ENCODE peak calls at places on chromosomes 11 and 22, in nine cellular contexts. D, T, B, G, C, Q, U, Y and M are unnamed samples.

GRCh38 chr11:71946144-71946571 is 17.3 kb downstream of the RNF121 start:
- DNase-seq in G (no peak), Y (no peak), U (peak; percentile 36), T (no peak), Q (peak; percentile 77), C (no peak), B (no peak), D (no peak), M (no peak)

GRCh38 chr11:11409224-11409623 is 56.2 kb upstream of the CSNK2A3 start:
- DNase-seq in C (no peak), T (no peak), G (no peak), B (no peak), Q (no peak), U (no peak), Y (no peak), D (no peak), M (no peak)

GRCh38 chr11:85764796-85765195 is 46.1 kb downstream of the SYTL2 start:
- DNase-seq in Y (no peak), C (no peak), B (no peak), D (no peak), U (no peak), Q (no peak), G (no peak), T (no peak), M (no peak)

GRCh38 chr22:35761037-35761436 is 43.4 kb downstream of the APOL5 start:
- DNase-seq in Y (no peak), B (no peak), U (peak; percentile 48), Q (peak; percentile 33), G (no peak), C (no peak), T (no peak), D (no peak), M (no peak)

GRCh38 chr11:35464308-35464707 is 45.0 kb upstream of the SLC1A2 start:
- DNase-seq in B (no peak), G (no peak), U (no peak), Q (no peak), T (no peak), D (no peak), Y (no peak), C (no peak), M (no peak)

GRCh38 chr22:31540966-31541365 is 44.6 kb downstream of the SFI1 start:
- DNase-seq in G (no peak), Y (no peak), C (no peak), Q (no peak), T (no peak), U (no peak), D (no peak), B (no peak), M (no peak)

GRCh38 chr11:68974421-68975194 is 6.2 kb downstream of the MRGPRD start:
- DNase-seq in G (no peak), Y (no peak), B (no peak), D (no peak), T (peak; percentile 15), C (no peak), U (no peak), Q (peak; percentile 68), M (no peak)

GRCh38 chr22:19845369-19845722 is 9.3 kb downstream of the GNB1L start:
- DNase-seq in D (no peak), B (no peak), U (no peak), C (no peak), Y (no peak), T (no peak), G (no peak), Q (no peak), M (no peak)

GRCh38 chr22:19912236-19912999 is 29.2 kb upstream of the COMT start:
- DNase-seq in C (no peak), U (no peak), Y (no peak), Q (no peak), B (no peak), D (no peak), G (no peak), T (no peak), M (no peak)

GRCh38 chr11:126624491-126624890 is 269.0 kb downstream of the ST3GAL4 start:
- DNase-seq in C (no peak), D (no peak), Y (no peak), U (no peak), G (no peak), B (no peak), Q (no peak), T (no peak), M (no peak)

GRCh38 chr22:27212617-27213177 is 555.3 kb downstream of the MIAT start:
- DNase-seq in U (peak; percentile 100), B (peak; percentile 75), G (no peak), Q (peak; percentile 88), C (peak; percentile 87), Y (peak; percentile 79), D (no peak), T (no peak), M (peak; percentile 33)

GRCh38 chr22:25536578-25536977 is 27.9 kb upstream of the GRK3 start:
- DNase-seq in C (no peak), T (no peak), B (no peak), G (no peak), Q (no peak), D (no peak), Y (no peak), U (peak; percentile 13), M (no peak)

GRCh38 chr22:44286673-44287072 is 26.1 kb downstream of the SHISAL1 start:
- DNase-seq in Y (no peak), C (no peak), G (no peak), D (no peak), B (no peak), U (no peak), Q (no peak), T (no peak), M (no peak)

GRCh38 chr22:30234786-30235470 is 11.6 kb downstream of the LIF start:
- DNase-seq in Q (no peak), Y (no peak), T (no peak), U (peak; percentile 76), D (no peak), B (peak; percentile 84), C (no peak), G (no peak), M (no peak)

GRCh38 chr11:113161671-113162589 is 152.5 kb upstream of the TTC12 start:
- DNase-seq in G (no peak), C (no peak), Q (no peak), B (no peak), T (no peak), Y (no peak), U (no peak), D (no peak), M (no peak)

GRCh38 chr11:89168396-89168795 is 9.3 kb upstream of the TYR start:
- DNase-seq in B (no peak), D (no peak), G (no peak), T (no peak), C (no peak), U (peak; percentile 5), Y (no peak), Q (no peak), M (no peak)

GRCh38 chr11:18012314-18012905 is 437 bp downstream of the SERGEF start:
- DNase-seq in T (no peak), C (no peak), Q (peak; percentile 20), Y (peak; percentile 4), G (peak; percentile 24), D (no peak), U (peak; percentile 21), B (peak; percentile 65), M (peak; percentile 15)

GRCh38 chr11:113932788-113933187 is 28.2 kb downstream of the HTR3B start:
- DNase-seq in T (no peak), Y (no peak), Q (no peak), D (no peak), G (no peak), U (no peak), C (no peak), B (no peak), M (no peak)

GRCh38 chr11:68839953-68840641 is 1.6 kb downstream of the CPT1A start:
- DNase-seq in Q (no peak), Y (no peak), G (no peak), U (peak; percentile 37), C (no peak), B (peak; percentile 63), D (no peak), T (peak; percentile 26), M (no peak)

GRCh38 chr11:19980957-19981669 is 179.2 kb downstream of the DBX1 start:
- DNase-seq in G (no peak), D (no peak), B (no peak), T (no peak), C (no peak), Q (peak; percentile 27), Y (no peak), U (peak; percentile 83), M (no peak)

GRCh38 chr11:3196161-3197043 is 22.2 kb downstream of the MRGPRG start:
- DNase-seq in G (no peak), T (no peak), D (no peak), B (peak; percentile 74), U (no peak), C (no peak), Y (no peak), Q (no peak), M (no peak)

GRCh38 chr11:4611986-4612385 is 4.0 kb upstream of the TRIM68 start:
- DNase-seq in U (no peak), T (no peak), Y (no peak), C (no peak), Q (no peak), D (no peak), B (no peak), G (no peak), M (no peak)

GRCh38 chr22:44402196-44403111 is 89.7 kb upstream of the SHISAL1 start:
- DNase-seq in U (no peak), Q (no peak), G (no peak), B (no peak), T (no peak), C (no peak), D (no peak), Y (no peak), M (peak; percentile 4)

GRCh38 chr11:8649361-8649760 is 33.1 kb downstream of the TRIM66 start:
- DNase-seq in G (no peak), T (no peak), Y (no peak), C (no peak), D (no peak), Q (no peak), U (peak; percentile 36), B (no peak), M (no peak)

GRCh38 chr11:35045219-35045819 is 93.7 kb upstream of the CD44 start:
- DNase-seq in B (peak; percentile 57), U (no peak), D (peak; percentile 39), C (no peak), G (peak; percentile 49), T (peak; percentile 54), Q (no peak), Y (no peak), M (no peak)

GRCh38 chr22:37176464-37177061 is 11.5 kb downstream of the C1QTNF6 start:
- DNase-seq in B (peak; percentile 85), Q (no peak), U (peak; percentile 89), Y (no peak), T (no peak), G (no peak), C (no peak), D (no peak), M (peak; percentile 79)

GRCh38 chr11:36240178-36240577 is 49.0 kb downstream of the COMMD9 start:
- DNase-seq in D (no peak), Q (no peak), U (no peak), G (no peak), C (no peak), Y (no peak), T (no peak), B (no peak), M (no peak)

GRCh38 chr11:75667831-75668507 is 869 bp downstream of the MAP6 start:
- DNase-seq in Q (peak; percentile 41), T (peak; percentile 61), G (peak; percentile 71), Y (no peak), D (peak; percentile 11), C (no peak), B (peak; percentile 82), U (peak; percentile 38), M (peak; percentile 58)

GRCh38 chr11:77308838-77309237 is 7.4 kb upstream of the GDPD4 start:
- DNase-seq in D (no peak), B (no peak), U (no peak), G (no peak), Q (no peak), C (no peak), T (no peak), Y (no peak), M (no peak)